ENCODE peak calls at places on chromosomes 2 and 18, in four cellular contexts. F is sigmoid colon, Q is stomach, T is endothelial cell of umbilical vein. C is an unnamed sample.

GRCh38 chr2:178258916-178259315 is 64.6 kb downstream of the OSBPL6 start:
- DNase-seq in F (no peak), Q (no peak), T (no peak), C (no peak)

GRCh38 chr18:77766421-77766820 is 516.8 kb downstream of the GALR1 start:
- DNase-seq in F (no peak), Q (no peak), T (no peak), C (no peak)

GRCh38 chr18:58808349-58808748 is 56.3 kb upstream of the ZNF532 start:
- DNase-seq in F (no peak), Q (no peak), T (no peak), C (no peak)

GRCh38 chr18:45774065-45774521 is 50.1 kb downstream of the SLC14A1 start:
- DNase-seq in F (no peak), Q (no peak), T (no peak), C (no peak)

GRCh38 chr2:47771211-47771610 is 11.7 kb upstream of the MSH6 start:
- DNase-seq in F (no peak), Q (no peak), T (peak; percentile 81), C (peak; percentile 71)

GRCh38 chr2:132430895-132431294 is 14.3 kb downstream of the GPR39 start:
- DNase-seq in F (no peak), Q (no peak), T (no peak), C (no peak)

GRCh38 chr2:118242216-118242615 is 153.9 kb downstream of the INSIG2 start:
- DNase-seq in F (no peak), Q (no peak), T (no peak), C (no peak)

GRCh38 chr18:60182223-60182622 is 190.4 kb downstream of the MC4R start:
- DNase-seq in F (no peak), Q (no peak), T (no peak), C (no peak)

GRCh38 chr2:2842466-2842865 is 511.4 kb upstream of the MYT1L start:
- DNase-seq in F (no peak), Q (peak; percentile 14), T (no peak), C (no peak)

GRCh38 chr2:88177556-88177955 is 7.4 kb downstream of the THNSL2 start:
- DNase-seq in F (no peak), Q (no peak), T (no peak), C (no peak)

GRCh38 chr2:184004945-184005672 is 593.2 kb upstream of the ZNF804A start:
- DNase-seq in F (no peak), Q (no peak), T (no peak), C (no peak)

GRCh38 chr18:30361864-30362540 is 680.5 kb downstream of the DSC3 start:
- DNase-seq in F (no peak), Q (no peak), T (no peak), C (no peak)

GRCh38 chr2:68653538-68653982 is 10.2 kb downstream of the PROKR1 start:
- DNase-seq in F (no peak), Q (peak; percentile 63), T (peak; percentile 86), C (peak; percentile 15)

GRCh38 chr2:103230813-103231212 is 469.0 kb downstream of the TMEM182 start:
- DNase-seq in F (no peak), Q (no peak), T (no peak), C (no peak)

GRCh38 chr2:17538844-17539554 is 1.5 kb upstream of the VSNL1 start:
- DNase-seq in F (peak; percentile 77), Q (peak; percentile 78), T (peak; percentile 31), C (no peak)
- TF ChIP-seq POLR2A in F (no peak), Q (no peak), T (no peak), C (no peak)

GRCh38 chr2:20650880-20651730 is at the start of gene HS1BP3:
- DNase-seq in F (peak; percentile 92), Q (peak; percentile 92), T (peak; percentile 77), C (peak; percentile 93)
- TF ChIP-seq POLR2A in F (peak; percentile 57), Q (no peak), T (peak; percentile 87), C (peak; percentile 60)

GRCh38 chr18:79951545-79952456 is at the start of gene SLC66A2:
- DNase-seq in F (peak; percentile 94), Q (peak; percentile 94), T (peak; percentile 78), C (peak; percentile 56)
- TF ChIP-seq POLR2A in F (peak; percentile 33), Q (no peak), T (peak; percentile 43), C (no peak)

GRCh38 chr2:1744151-1744445 is 217 bp downstream of the PXDN start:
- DNase-seq in F (peak; percentile 75), Q (no peak), T (peak; percentile 42), C (no peak)
- TF ChIP-seq POLR2A in F (no peak), Q (no peak), T (no peak), C (no peak)

DNA sequence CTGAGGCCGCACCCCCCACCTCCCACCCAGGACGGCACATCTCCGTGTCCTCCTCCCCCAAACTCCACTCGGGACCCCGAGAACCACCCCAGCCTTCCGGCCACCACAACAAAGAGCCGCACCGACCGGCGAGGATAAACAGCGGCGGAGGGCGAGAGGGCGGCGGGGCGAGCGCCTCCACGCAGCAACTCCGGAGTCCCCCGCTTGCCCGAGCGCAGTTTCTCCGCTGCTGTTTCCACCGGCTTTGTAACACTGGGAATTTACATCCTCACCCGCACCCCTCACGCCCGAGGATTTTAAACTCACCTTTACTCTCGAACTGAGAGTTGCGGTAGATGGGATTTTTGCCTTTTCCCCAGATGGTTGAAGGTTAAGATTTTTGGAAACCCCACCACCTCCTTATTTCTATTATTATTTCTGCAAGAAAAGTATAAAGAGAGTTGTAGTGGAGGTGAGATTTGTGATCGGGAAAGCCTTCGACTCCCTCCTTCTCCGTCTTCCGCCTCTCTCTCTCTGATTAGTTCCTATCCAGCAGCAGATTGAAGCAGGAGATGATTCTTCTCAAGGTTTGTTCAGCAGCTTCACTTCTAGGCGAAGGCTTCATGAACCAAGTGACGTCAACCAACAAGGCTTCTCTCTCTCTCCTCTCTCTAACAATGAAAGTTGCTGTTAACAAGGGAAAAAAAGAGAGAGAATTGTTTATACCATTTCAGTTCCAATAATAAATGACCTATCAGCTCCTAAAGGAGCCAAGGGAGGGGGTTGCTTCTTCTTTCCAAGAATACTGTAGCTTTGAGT is at the start of gene BAZ2B:
- DNase-seq in F (peak; percentile 81), Q (peak; percentile 63), T (peak; percentile 88), C (peak; percentile 14)
- TF ChIP-seq POLR2A in F (no peak), Q (no peak), T (peak; percentile 58), C (peak; percentile 0)

GRCh38 chr2:217107480-217107879 is 247.6 kb upstream of the TNP1 start:
- DNase-seq in F (no peak), Q (no peak), T (no peak), C (no peak)

GRCh38 chr2:217108086-217108485 is 248.2 kb upstream of the TNP1 start:
- DNase-seq in F (no peak), Q (no peak), T (no peak), C (no peak)

GRCh38 chr2:217105733-217106649 is 246.1 kb upstream of the TNP1 start:
- DNase-seq in F (no peak), Q (no peak), T (peak; percentile 54), C (peak; percentile 41)

GRCh38 chr2:217108575-217109027 is 248.7 kb upstream of the TNP1 start:
- DNase-seq in F (no peak), Q (no peak), T (no peak), C (no peak)

GRCh38 chr2:217106650-217107014 is 246.8 kb upstream of the TNP1 start:
- DNase-seq in F (no peak), Q (no peak), T (no peak), C (peak; percentile 16)
- TF ChIP-seq POLR2A in F (no peak), Q (no peak), T (no peak), C (no peak)

DNA sequence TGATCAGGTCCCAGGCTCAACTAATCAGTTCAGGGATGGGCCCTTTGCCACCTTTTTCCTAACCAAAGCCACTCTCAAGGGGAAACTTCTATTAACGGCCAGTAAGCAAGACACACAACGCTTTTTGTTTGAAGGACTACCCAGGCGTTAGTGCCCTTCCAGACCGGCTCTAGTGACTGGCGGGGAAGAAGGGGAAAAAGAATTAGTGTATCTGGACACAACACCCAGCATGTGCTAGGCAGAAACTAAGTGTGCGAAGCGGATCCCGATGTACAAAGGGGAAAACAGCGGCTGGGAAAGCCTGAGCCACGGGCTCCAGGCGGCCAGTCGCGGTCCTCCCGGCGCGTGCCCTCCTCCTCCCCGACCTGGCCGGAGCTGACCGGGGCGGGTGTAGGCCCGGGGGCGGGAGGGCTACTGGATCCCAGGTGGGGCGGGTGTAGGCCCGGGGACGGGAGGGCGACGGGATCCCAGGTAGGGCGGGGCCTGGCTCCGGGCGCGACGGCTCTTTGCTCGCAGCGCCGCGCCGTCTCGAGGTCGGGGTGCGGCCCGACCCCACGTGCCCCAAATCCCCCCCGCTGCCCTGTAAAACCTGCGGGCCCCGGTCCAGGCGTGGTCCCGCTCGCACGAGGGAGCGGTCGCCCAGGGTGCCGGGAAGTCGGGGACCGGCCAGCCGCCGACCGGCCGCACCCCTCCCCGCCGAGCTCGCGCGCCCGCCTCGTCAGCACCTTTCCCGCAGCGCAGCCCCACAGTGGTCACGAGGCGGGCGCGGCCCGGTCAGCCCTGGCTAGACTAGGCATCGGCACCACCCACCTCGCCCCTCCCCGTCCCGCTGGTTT is 48.8 kb downstream of the C2orf42 start:
- DNase-seq in F (no peak), Q (peak; percentile 80), T (peak; percentile 61), C (peak; percentile 23)
- TF ChIP-seq POLR2A in F (peak; percentile 57), Q (no peak), T (peak; percentile 78), C (peak; percentile 85)

DNA sequence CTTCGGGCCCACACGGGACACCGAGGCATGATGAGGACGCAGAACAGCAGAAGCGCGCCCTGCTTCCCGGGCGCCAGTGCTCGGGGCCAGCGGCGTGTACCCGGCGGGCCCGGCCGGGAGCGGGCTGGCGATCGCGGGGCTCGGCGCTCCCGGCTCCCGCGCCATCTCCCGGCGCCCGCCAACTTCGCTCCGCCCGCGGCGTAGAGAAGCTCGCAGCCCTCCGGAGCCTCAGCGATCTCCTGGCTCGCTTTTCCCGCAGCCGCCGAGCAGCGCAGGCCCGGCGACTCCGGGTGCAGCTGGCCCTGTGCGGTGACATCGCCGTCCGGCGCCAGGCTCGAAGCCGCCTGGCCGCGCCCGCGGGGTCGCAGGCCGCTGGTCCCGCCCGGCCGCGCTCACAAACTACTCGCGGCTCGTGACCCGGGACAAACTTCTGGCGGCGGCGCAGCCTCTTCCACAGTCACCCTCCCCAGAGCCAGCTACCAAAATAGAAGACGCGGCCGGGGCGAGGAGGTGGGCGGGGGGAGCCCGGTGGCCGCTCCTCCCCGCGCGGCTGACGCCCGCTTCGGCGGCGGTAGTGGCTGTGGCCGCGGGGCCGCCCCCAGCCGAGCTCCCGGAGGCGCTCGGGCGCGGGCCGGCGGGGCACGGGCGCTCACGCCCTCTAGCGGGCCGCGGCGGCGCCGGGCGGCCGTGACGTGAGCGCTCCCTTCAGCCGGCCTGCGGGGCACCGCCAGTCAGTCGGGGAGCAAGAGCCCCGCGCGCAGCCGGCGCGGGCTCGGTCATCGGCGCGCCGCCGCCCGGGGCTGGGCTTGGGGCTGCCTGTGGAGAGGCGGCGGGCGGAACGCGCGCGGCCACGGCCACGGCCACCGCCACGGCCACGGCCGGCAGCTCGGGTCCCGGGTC is at the start of gene PTPRM:
- DNase-seq in F (peak; percentile 97), Q (peak; percentile 82), T (peak; percentile 77), C (peak; percentile 65)
- TF ChIP-seq POLR2A in F (no peak), Q (no peak), T (peak; percentile 13), C (peak; percentile 63)

C was measured in H54.